ENCODE peak calls at places on chromosomes 6 and 20, in six cellular contexts. One of them, this sample, is unnamed.

GRCh38 chr6:84193140-84193708 is 34.2 kb downstream of the CEP162 start:
- DNase-seq in GM23338: no peak
- DNase-seq in endothelial cell of umbilical vein: peak; percentile 90
- DNase-seq in esophagus muscularis mucosa: no peak
- DNase-seq in SK-N-SH: no peak
- DNase-seq in sigmoid colon: no peak
- DNase-seq in this sample: no peak

GRCh38 chr20:15065794-15066193 is 728.4 kb upstream of the FLRT3 start:
- DNase-seq in sigmoid colon: no peak
- DNase-seq in SK-N-SH: no peak
- DNase-seq in esophagus muscularis mucosa: no peak
- DNase-seq in GM23338: no peak
- DNase-seq in endothelial cell of umbilical vein: no peak
- DNase-seq in this sample: no peak

GRCh38 chr6:89818977-89819335 is 638 bp downstream of the MDN1 start:
- DNase-seq in SK-N-SH: no peak
- DNase-seq in sigmoid colon: no peak
- DNase-seq in GM23338: peak; percentile 58
- DNase-seq in endothelial cell of umbilical vein: peak; percentile 60
- DNase-seq in esophagus muscularis mucosa: no peak
- DNase-seq in this sample: no peak

GRCh38 chr6:167400482-167401138 is 75.7 kb downstream of the TTLL2 start:
- DNase-seq in GM23338: peak; percentile 0
- DNase-seq in esophagus muscularis mucosa: no peak
- DNase-seq in SK-N-SH: no peak
- DNase-seq in endothelial cell of umbilical vein: no peak
- DNase-seq in sigmoid colon: no peak
- DNase-seq in this sample: no peak

GRCh38 chr20:53028337-53029007 is 56.3 kb downstream of the TSHZ2 start:
- DNase-seq in GM23338: no peak
- DNase-seq in sigmoid colon: no peak
- DNase-seq in esophagus muscularis mucosa: peak; percentile 78
- DNase-seq in SK-N-SH: no peak
- DNase-seq in endothelial cell of umbilical vein: no peak
- DNase-seq in this sample: no peak

GRCh38 chr20:10551732-10552724 is 116.9 kb downstream of the SLX4IP start:
- DNase-seq in SK-N-SH: no peak
- DNase-seq in sigmoid colon: no peak
- DNase-seq in GM23338: peak; percentile 59
- DNase-seq in endothelial cell of umbilical vein: no peak
- DNase-seq in esophagus muscularis mucosa: peak; percentile 55
- DNase-seq in this sample: no peak

GRCh38 chr6:17096076-17096475 is 5.8 kb upstream of the STMND1 start:
- DNase-seq in SK-N-SH: no peak
- DNase-seq in esophagus muscularis mucosa: no peak
- DNase-seq in endothelial cell of umbilical vein: no peak
- DNase-seq in sigmoid colon: no peak
- DNase-seq in GM23338: peak; percentile 33
- DNase-seq in this sample: peak; percentile 30

GRCh38 chr6:149224399-149224798 is 93.1 kb upstream of the TAB2 start:
- DNase-seq in endothelial cell of umbilical vein: no peak
- DNase-seq in SK-N-SH: no peak
- DNase-seq in GM23338: no peak
- DNase-seq in sigmoid colon: no peak
- DNase-seq in esophagus muscularis mucosa: no peak
- DNase-seq in this sample: no peak

GRCh38 chr6:155408231-155408630 is 47.4 kb downstream of the NOX3 start:
- DNase-seq in esophagus muscularis mucosa: no peak
- DNase-seq in SK-N-SH: no peak
- DNase-seq in sigmoid colon: no peak
- DNase-seq in endothelial cell of umbilical vein: no peak
- DNase-seq in GM23338: no peak
- DNase-seq in this sample: no peak

GRCh38 chr6:108589244-108589730 is 28.6 kb downstream of the FOXO3 start:
- DNase-seq in sigmoid colon: peak; percentile 96
- DNase-seq in endothelial cell of umbilical vein: peak; percentile 85
- DNase-seq in esophagus muscularis mucosa: peak; percentile 94
- DNase-seq in GM23338: peak; percentile 91
- DNase-seq in SK-N-SH: peak; percentile 36
- DNase-seq in this sample: peak; percentile 85

GRCh38 chr6:164344801-164345291 is 930.3 kb downstream of the QKI start:
- DNase-seq in SK-N-SH: no peak
- DNase-seq in esophagus muscularis mucosa: no peak
- DNase-seq in sigmoid colon: no peak
- DNase-seq in endothelial cell of umbilical vein: no peak
- DNase-seq in GM23338: peak; percentile 77
- DNase-seq in this sample: no peak

GRCh38 chr20:36462440-36463211 is 78.7 kb upstream of the MYL9 start:
- DNase-seq in sigmoid colon: peak; percentile 88
- DNase-seq in GM23338: peak; percentile 54
- DNase-seq in esophagus muscularis mucosa: no peak
- DNase-seq in SK-N-SH: peak; percentile 59
- DNase-seq in endothelial cell of umbilical vein: peak; percentile 70
- DNase-seq in this sample: no peak

GRCh38 chr6:126170875-126171489 is 168.9 kb upstream of the CENPW start:
- DNase-seq in SK-N-SH: peak; percentile 6
- DNase-seq in esophagus muscularis mucosa: peak; percentile 21
- DNase-seq in sigmoid colon: no peak
- DNase-seq in GM23338: peak; percentile 83
- DNase-seq in endothelial cell of umbilical vein: peak; percentile 48
- DNase-seq in this sample: no peak

GRCh38 chr20:703426-703825 is 27.8 kb upstream of the SCRT2 start:
- DNase-seq in SK-N-SH: no peak
- DNase-seq in endothelial cell of umbilical vein: no peak
- DNase-seq in sigmoid colon: no peak
- DNase-seq in esophagus muscularis mucosa: no peak
- DNase-seq in GM23338: no peak
- DNase-seq in this sample: no peak

GRCh38 chr6:167698540-167698939 is 128.2 kb upstream of the AFDN start:
- DNase-seq in GM23338: no peak
- DNase-seq in esophagus muscularis mucosa: no peak
- DNase-seq in sigmoid colon: peak; percentile 58
- DNase-seq in SK-N-SH: no peak
- DNase-seq in endothelial cell of umbilical vein: no peak
- DNase-seq in this sample: peak; percentile 47

GRCh38 chr20:48986899-48987298 is 59.2 kb upstream of the CSE1L start:
- DNase-seq in SK-N-SH: peak; percentile 29
- DNase-seq in esophagus muscularis mucosa: no peak
- DNase-seq in endothelial cell of umbilical vein: peak; percentile 39
- DNase-seq in GM23338: no peak
- DNase-seq in sigmoid colon: no peak
- DNase-seq in this sample: no peak

GRCh38 chr6:158752613-158753012 is 66.6 kb downstream of the EZR start:
- DNase-seq in SK-N-SH: peak; percentile 87
- DNase-seq in sigmoid colon: peak; percentile 78
- DNase-seq in endothelial cell of umbilical vein: no peak
- DNase-seq in GM23338: peak; percentile 48
- DNase-seq in esophagus muscularis mucosa: no peak
- DNase-seq in this sample: no peak

GRCh38 chr20:62237772-62238568 is at the start of gene OSBPL2:
- DNase-seq in endothelial cell of umbilical vein: peak; percentile 99
- DNase-seq in sigmoid colon: peak; percentile 100
- DNase-seq in GM23338: peak; percentile 98
- DNase-seq in SK-N-SH: peak; percentile 100
- DNase-seq in esophagus muscularis mucosa: peak; percentile 100
- DNase-seq in this sample: peak; percentile 100

GRCh38 chr6:132354517-132355167 is 46.6 kb downstream of the MOXD1 start:
- DNase-seq in endothelial cell of umbilical vein: no peak
- DNase-seq in sigmoid colon: no peak
- DNase-seq in GM23338: peak; percentile 21
- DNase-seq in SK-N-SH: no peak
- DNase-seq in esophagus muscularis mucosa: no peak
- DNase-seq in this sample: no peak

DNA sequence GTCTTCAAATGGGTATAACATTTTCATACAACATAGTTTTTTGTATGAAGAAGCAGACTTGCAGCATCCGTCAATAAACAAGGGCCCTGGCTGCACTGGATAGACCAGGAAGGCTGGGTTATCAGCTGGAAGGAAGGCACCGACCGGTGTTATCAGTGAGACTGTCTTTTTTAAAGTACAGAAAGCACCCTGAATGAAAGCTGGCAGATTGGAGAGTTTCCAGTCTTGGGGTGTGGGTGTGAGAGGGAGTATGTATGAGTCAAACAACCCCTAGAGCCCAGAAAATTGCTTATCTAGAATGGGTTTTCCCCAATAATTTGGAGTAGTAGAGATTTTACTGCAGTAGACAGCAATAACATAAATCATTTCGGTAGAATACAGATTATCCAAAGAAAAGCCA is 42.4 kb downstream of the TXLNB start:
- DNase-seq in sigmoid colon: no peak
- DNase-seq in GM23338: no peak
- DNase-seq in endothelial cell of umbilical vein: no peak
- DNase-seq in esophagus muscularis mucosa: no peak
- DNase-seq in SK-N-SH: no peak
- DNase-seq in this sample: no peak
- TF ChIP-seq CTCF in sigmoid colon: no peak
- TF ChIP-seq CTCF in GM23338: no peak
- TF ChIP-seq CTCF in endothelial cell of umbilical vein: no peak
- TF ChIP-seq CTCF in esophagus muscularis mucosa: no peak
- TF ChIP-seq CTCF in SK-N-SH: no peak
- TF ChIP-seq CTCF in this sample: no peak

GRCh38 chr6:122471107-122472021 is at the start of gene SERINC1:
- DNase-seq in endothelial cell of umbilical vein: peak; percentile 97
- DNase-seq in esophagus muscularis mucosa: peak; percentile 98
- DNase-seq in SK-N-SH: peak; percentile 87
- DNase-seq in sigmoid colon: peak; percentile 97
- DNase-seq in GM23338: peak; percentile 93
- DNase-seq in this sample: peak; percentile 95
- TF ChIP-seq POLR2AphosphoS5 in endothelial cell of umbilical vein: peak; percentile 69
- TF ChIP-seq POLR2AphosphoS5 in esophagus muscularis mucosa: peak; percentile 98
- TF ChIP-seq POLR2AphosphoS5 in SK-N-SH: peak; percentile 95
- TF ChIP-seq POLR2AphosphoS5 in sigmoid colon: peak; percentile 95
- TF ChIP-seq POLR2AphosphoS5 in GM23338: peak; percentile 87
- TF ChIP-seq POLR2AphosphoS5 in this sample: peak; percentile 98

DNA sequence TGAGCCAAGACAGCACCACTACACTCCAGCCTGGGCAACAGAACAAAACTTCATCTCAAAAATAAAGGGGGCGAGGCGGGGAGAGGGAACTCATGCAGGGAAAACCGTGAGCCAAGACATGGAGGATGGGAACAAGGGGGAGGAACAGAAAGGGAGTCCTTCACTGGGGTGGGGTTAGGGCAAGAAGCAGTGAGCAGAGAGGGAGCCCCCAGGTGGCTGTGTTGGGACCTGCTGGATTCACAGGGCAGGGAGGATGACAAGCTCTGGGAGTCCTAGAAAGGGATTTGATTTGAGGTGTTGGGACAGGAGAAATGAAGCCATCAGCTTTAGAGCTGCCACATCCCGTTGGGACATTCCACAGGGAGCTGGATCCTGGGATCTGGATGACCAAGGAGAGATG is 90.6 kb upstream of the TOP1 start:
- DNase-seq in GM23338: peak; percentile 64
- DNase-seq in sigmoid colon: no peak
- DNase-seq in esophagus muscularis mucosa: peak; percentile 75
- DNase-seq in SK-N-SH: no peak
- DNase-seq in endothelial cell of umbilical vein: no peak
- DNase-seq in this sample: no peak
- TF ChIP-seq CTCF in GM23338: peak; percentile 65
- TF ChIP-seq CTCF in sigmoid colon: no peak
- TF ChIP-seq CTCF in esophagus muscularis mucosa: no peak
- TF ChIP-seq CTCF in SK-N-SH: no peak
- TF ChIP-seq CTCF in endothelial cell of umbilical vein: peak; percentile 11
- TF ChIP-seq CTCF in this sample: no peak

GRCh38 chr6:42105714-42106662 is 36.4 kb downstream of the C6orf132 start:
- DNase-seq in endothelial cell of umbilical vein: no peak
- DNase-seq in SK-N-SH: no peak
- DNase-seq in GM23338: no peak
- DNase-seq in sigmoid colon: no peak
- DNase-seq in esophagus muscularis mucosa: no peak
- DNase-seq in this sample: no peak

GRCh38 chr6:42104095-42104806 is 38.2 kb downstream of the C6orf132 start:
- DNase-seq in GM23338: peak; percentile 90
- DNase-seq in endothelial cell of umbilical vein: peak; percentile 64
- DNase-seq in sigmoid colon: peak; percentile 91
- DNase-seq in SK-N-SH: no peak
- DNase-seq in esophagus muscularis mucosa: no peak
- DNase-seq in this sample: no peak

GRCh38 chr6:42103753-42104094 is 38.7 kb downstream of the C6orf132 start:
- DNase-seq in SK-N-SH: no peak
- DNase-seq in sigmoid colon: no peak
- DNase-seq in esophagus muscularis mucosa: no peak
- DNase-seq in GM23338: no peak
- DNase-seq in endothelial cell of umbilical vein: no peak
- DNase-seq in this sample: no peak

GRCh38 chr6:42106663-42107023 is 35.8 kb downstream of the C6orf132 start:
- DNase-seq in endothelial cell of umbilical vein: no peak
- DNase-seq in esophagus muscularis mucosa: no peak
- DNase-seq in SK-N-SH: no peak
- DNase-seq in sigmoid colon: no peak
- DNase-seq in GM23338: no peak
- DNase-seq in this sample: no peak

DNA sequence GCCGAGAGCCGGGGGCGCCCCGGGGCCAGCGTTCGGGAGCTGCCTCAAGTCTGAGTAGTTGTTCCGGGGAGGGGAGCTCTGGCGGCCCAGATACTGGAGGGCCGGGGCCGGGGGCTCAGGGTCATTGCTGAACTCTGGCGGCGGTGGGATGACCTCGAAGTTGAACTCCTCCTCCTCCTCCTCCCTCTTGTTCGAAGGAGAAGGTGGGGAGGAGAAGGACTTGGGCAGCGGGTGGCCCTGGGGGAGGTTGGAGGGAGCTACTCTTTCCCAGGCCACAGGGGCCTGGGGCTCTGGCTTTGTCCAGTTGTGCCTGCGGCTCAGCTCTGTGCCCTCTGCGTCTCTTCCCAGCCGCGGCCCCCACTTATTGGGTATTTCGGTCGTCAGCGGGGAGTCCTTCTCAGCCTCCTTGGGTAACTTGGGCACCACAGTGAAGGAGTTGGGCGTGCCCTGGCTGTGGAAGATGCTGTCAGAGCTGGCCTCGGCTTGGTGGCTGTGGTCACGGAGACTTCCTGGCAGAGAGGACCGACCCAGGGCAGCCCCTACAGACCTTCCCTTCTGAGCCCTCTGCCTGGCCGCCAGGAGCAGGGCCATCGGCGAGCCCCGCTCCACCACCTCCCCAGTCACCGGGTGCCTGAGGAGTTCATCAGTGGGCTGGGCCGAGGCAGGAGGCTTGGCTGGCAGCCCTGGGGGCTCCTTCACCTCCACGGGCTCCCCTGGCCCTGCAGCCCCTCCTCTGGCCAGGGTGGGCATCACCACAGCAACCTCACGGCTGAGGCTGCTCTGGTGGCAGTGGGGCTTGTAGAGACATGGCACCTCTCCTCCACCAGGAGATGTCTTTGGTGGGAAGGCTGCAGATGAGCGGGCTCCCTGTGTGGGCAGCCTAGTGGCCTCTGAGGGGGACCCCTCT is 37.4 kb downstream of the C6orf132 start:
- DNase-seq in SK-N-SH: no peak
- DNase-seq in endothelial cell of umbilical vein: no peak
- DNase-seq in sigmoid colon: no peak
- DNase-seq in GM23338: peak; percentile 72
- DNase-seq in esophagus muscularis mucosa: no peak
- DNase-seq in this sample: no peak
- TF ChIP-seq POLR2AphosphoS5 in SK-N-SH: no peak
- TF ChIP-seq POLR2AphosphoS5 in endothelial cell of umbilical vein: no peak
- TF ChIP-seq POLR2AphosphoS5 in sigmoid colon: no peak
- TF ChIP-seq POLR2AphosphoS5 in GM23338: no peak
- TF ChIP-seq POLR2AphosphoS5 in esophagus muscularis mucosa: no peak
- TF ChIP-seq POLR2AphosphoS5 in this sample: no peak

GRCh38 chr20:60627751-60628565 is 624.1 kb upstream of the CDH4 start:
- DNase-seq in esophagus muscularis mucosa: peak; percentile 84
- DNase-seq in endothelial cell of umbilical vein: no peak
- DNase-seq in GM23338: peak; percentile 17
- DNase-seq in SK-N-SH: no peak
- DNase-seq in sigmoid colon: no peak
- DNase-seq in this sample: no peak
- TF ChIP-seq CTCF in esophagus muscularis mucosa: no peak
- TF ChIP-seq CTCF in endothelial cell of umbilical vein: no peak
- TF ChIP-seq CTCF in GM23338: peak; percentile 13
- TF ChIP-seq CTCF in SK-N-SH: no peak
- TF ChIP-seq CTCF in sigmoid colon: no peak
- TF ChIP-seq CTCF in this sample: no peak